ENCODE peak calls at places on chromosomes 16 and 17, in nine cellular contexts. Z is heart right ventricle, H is H9, S is fibroblast of the aortic adventitia, Y is spleen, I is GM20000, R is neural progenitor cell, G is right lobe of liver, M is MCF 10A. Q is an unnamed sample.

GRCh38 chr17:72392056-72393010 is 271.5 kb downstream of the SOX9 start:
- DNase-seq in M (peak), Z (no peak), S (peak), I (no peak), Y (no peak), R (no peak), H (no peak), G (no peak), Q (no peak)

GRCh38 chr17:64275016-64275415 is 12.0 kb upstream of the TEX2 start:
- DNase-seq in Y (no peak), R (no peak), S (no peak), I (no peak), H (no peak), M (no peak), Z (no peak), G (no peak), Q (no peak)

GRCh38 chr16:83915491-83915890 is 16.6 kb downstream of the MLYCD start:
- DNase-seq in H (no peak), S (no peak), Z (no peak), Y (no peak), G (no peak), M (no peak), I (no peak), R (no peak), Q (no peak)

GRCh38 chr17:40447148-40447644 is 3.9 kb downstream of the IGFBP4 start:
- DNase-seq in M (no peak), G (peak), S (peak), I (no peak), R (no peak), Z (peak), H (no peak), Y (no peak), Q (no peak)

GRCh38 chr16:9053006-9053601 is 38.3 kb upstream of the HAPSTR1 start:
- DNase-seq in H (peak), Z (peak), M (peak), G (peak), I (peak), Y (no peak), R (peak), S (peak), Q (no peak)

GRCh38 chr17:40582328-40582901 is 17.1 kb upstream of the CCR7 start:
- DNase-seq in G (no peak), S (no peak), H (no peak), I (peak), Y (peak), M (peak), Z (peak), R (no peak), Q (no peak)

GRCh38 chr17:17403899-17404576 is 72.8 kb upstream of the MED9 start:
- DNase-seq in R (no peak), M (no peak), Z (no peak), H (no peak), S (no peak), G (no peak), I (no peak), Y (peak), Q (no peak)

GRCh38 chr17:588519-588918 is 126.1 kb downstream of the VPS53 start:
- DNase-seq in S (peak), H (no peak), Y (no peak), G (no peak), Z (no peak), R (no peak), M (no peak), I (no peak), Q (no peak)

GRCh38 chr16:81779540-81780320 is 639 bp downstream of the PLCG2 start:
- DNase-seq in R (peak), Z (peak), Y (peak), G (peak), M (peak), H (no peak), I (no peak), S (no peak), Q (no peak)

GRCh38 chr17:7097940-7098339 is 16.7 kb downstream of the ASGR2 start:
- DNase-seq in Z (no peak), G (no peak), R (no peak), I (no peak), Y (no peak), S (peak), M (no peak), H (no peak), Q (no peak)

GRCh38 chr17:71494456-71494855 is 626.4 kb upstream of the SOX9 start:
- DNase-seq in Y (no peak), M (no peak), R (no peak), I (no peak), S (no peak), G (no peak), H (no peak), Z (no peak), Q (no peak)

GRCh38 chr16:55588799-55589198 is 22.3 kb downstream of the CAPNS2 start:
- DNase-seq in H (no peak), Z (no peak), S (no peak), Y (no peak), R (no peak), G (no peak), M (peak), I (no peak), Q (no peak)

GRCh38 chr16:74625500-74626350 is 18.8 kb upstream of the GLG1 start:
- DNase-seq in S (no peak), M (no peak), Y (no peak), H (no peak), I (no peak), Z (no peak), G (no peak), R (no peak), Q (no peak)

GRCh38 chr17:7294614-7295153 is at the start of gene YBX2:
- DNase-seq in H (peak), S (no peak), Y (peak), I (peak), R (peak), G (peak), M (peak), Z (peak), Q (no peak)

GRCh38 chr17:70047619-70048018 is 27.4 kb upstream of the KCNJ16 start:
- DNase-seq in G (no peak), Z (no peak), M (peak), Y (no peak), H (no peak), R (no peak), S (peak), I (no peak), Q (no peak)

GRCh38 chr16:55660776-55661175 is 5.0 kb downstream of the SLC6A2 start:
- DNase-seq in H (no peak), Y (no peak), S (no peak), I (no peak), Z (no peak), M (no peak), G (no peak), R (peak), Q (no peak)

GRCh38 chr16:15552507-15552906 is 90.4 kb downstream of the MARF1 start:
- DNase-seq in I (no peak), Y (no peak), H (no peak), R (no peak), M (no peak), Z (no peak), G (no peak), S (no peak), Q (no peak)

GRCh38 chr16:57735755-57736418 is at the start of gene KATNB1:
- DNase-seq in Z (no peak), S (no peak), M (peak), R (no peak), Y (no peak), G (no peak), H (no peak), I (no peak), Q (peak)

GRCh38 chr17:72510454-72511016 is 389.7 kb downstream of the SOX9 start:
- DNase-seq in I (no peak), Z (no peak), M (peak), Y (no peak), H (no peak), R (no peak), G (no peak), S (no peak), Q (no peak)

GRCh38 chr16:3503513-3503912 is 2.7 kb downstream of the CLUAP1 start:
- DNase-seq in R (no peak), G (no peak), H (no peak), I (peak), Y (peak), S (no peak), M (no peak), Z (no peak), Q (peak)

GRCh38 chr16:88282221-88283041 is 100.3 kb upstream of the ZNF469 start:
- DNase-seq in R (no peak), S (peak), I (no peak), Y (no peak), M (peak), H (no peak), Z (no peak), G (peak), Q (peak)

GRCh38 chr17:16281351-16281750 is 64.3 kb downstream of the PIGL start:
- DNase-seq in S (peak), G (no peak), R (no peak), H (no peak), M (no peak), I (no peak), Y (no peak), Z (no peak), Q (no peak)

GRCh38 chr17:66637491-66637890 is 197.4 kb upstream of the CACNG5 start:
- DNase-seq in H (no peak), S (no peak), G (no peak), I (no peak), Z (no peak), M (peak), R (no peak), Y (no peak), Q (no peak)

GRCh38 chr17:62109378-62109902 is 44.4 kb upstream of the MED13 start:
- DNase-seq in M (peak), R (peak), I (peak), Y (peak), Z (peak), G (peak), S (peak), H (peak), Q (no peak)

GRCh38 chr17:75673487-75673886 is 6.3 kb downstream of the SAP30BP start:
- DNase-seq in H (no peak), Y (no peak), M (no peak), G (no peak), R (no peak), Z (no peak), S (no peak), I (no peak), Q (no peak)

GRCh38 chr16:15777533-15778203 is 79.2 kb downstream of the MYH11 start:
- DNase-seq in I (peak), Z (no peak), Y (peak), S (peak), R (peak), M (peak), G (no peak), H (peak), Q (no peak)

GRCh38 chr16:74627506-74628220 is 20.7 kb upstream of the GLG1 start:
- DNase-seq in H (no peak), R (no peak), M (no peak), Y (no peak), S (no peak), G (peak), I (no peak), Z (peak), Q (no peak)

GRCh38 chr17:35245196-35245486 is 2.3 kb downstream of the SLFN5 start:
- DNase-seq in R (no peak), I (no peak), Z (no peak), Y (no peak), M (peak), S (peak), H (no peak), G (no peak), Q (no peak)

GRCh38 chr17:18974407-18975149 is 22.6 kb downstream of the SLC5A10 start:
- DNase-seq in H (no peak), R (no peak), Z (no peak), M (no peak), S (no peak), Y (no peak), I (no peak), G (no peak), Q (no peak)

GRCh38 chr16:81838794-81839193 is 59.7 kb downstream of the PLCG2 start:
- DNase-seq in H (no peak), I (peak), Y (no peak), R (no peak), G (no peak), M (peak), Z (no peak), S (no peak), Q (no peak)

GRCh38 chr16:73746554-73746953 is 550.1 kb upstream of the PSMD7 start:
- DNase-seq in Z (no peak), M (no peak), Y (no peak), G (no peak), H (no peak), S (no peak), R (no peak), I (no peak), Q (no peak)

GRCh38 chr17:36510636-36511035 is 24.0 kb downstream of the MYO19 start:
- DNase-seq in I (no peak), G (no peak), R (no peak), Z (no peak), H (no peak), M (no peak), S (no peak), Y (no peak), Q (no peak)

GRCh38 chr17:36511216-36511615 is 23.5 kb downstream of the MYO19 start:
- DNase-seq in R (no peak), Y (no peak), S (no peak), I (no peak), M (no peak), H (no peak), Z (no peak), G (no peak), Q (no peak)

GRCh38 chr17:36514856-36515255 is 19.8 kb downstream of the MYO19 start:
- DNase-seq in R (no peak), H (no peak), S (no peak), G (no peak), I (no peak), M (no peak), Z (no peak), Y (no peak), Q (no peak)

GRCh38 chr17:36512641-36513040 is 22.0 kb downstream of the MYO19 start:
- DNase-seq in S (no peak), Y (no peak), G (no peak), Z (no peak), H (no peak), M (no peak), R (no peak), I (no peak), Q (no peak)

GRCh38 chr17:36515837-36516236 is 18.8 kb downstream of the MYO19 start:
- DNase-seq in I (no peak), H (no peak), R (no peak), Y (no peak), S (no peak), M (no peak), G (no peak), Z (no peak), Q (no peak)
- TF ChIP-seq CTCF in I (no peak), H (no peak), R (no peak), Y (no peak), S (no peak), M (no peak), G (no peak), Z (no peak), Q (no peak)

GRCh38 chr17:3826191-3826590 is 19.9 kb downstream of the NCBP3 start:
- DNase-seq in G (no peak), H (no peak), Z (no peak), S (no peak), M (no peak), Y (no peak), I (no peak), R (no peak), Q (no peak)

GRCh38 chr17:3828852-3829232 is 17.2 kb downstream of the NCBP3 start:
- DNase-seq in Z (no peak), H (no peak), R (no peak), G (no peak), Y (no peak), S (no peak), M (no peak), I (no peak), Q (no peak)

GRCh38 chr17:3828151-3828851 is 17.7 kb downstream of the NCBP3 start:
- DNase-seq in G (no peak), M (no peak), Z (no peak), Y (no peak), H (no peak), I (no peak), R (no peak), S (peak), Q (no peak)

DNA sequence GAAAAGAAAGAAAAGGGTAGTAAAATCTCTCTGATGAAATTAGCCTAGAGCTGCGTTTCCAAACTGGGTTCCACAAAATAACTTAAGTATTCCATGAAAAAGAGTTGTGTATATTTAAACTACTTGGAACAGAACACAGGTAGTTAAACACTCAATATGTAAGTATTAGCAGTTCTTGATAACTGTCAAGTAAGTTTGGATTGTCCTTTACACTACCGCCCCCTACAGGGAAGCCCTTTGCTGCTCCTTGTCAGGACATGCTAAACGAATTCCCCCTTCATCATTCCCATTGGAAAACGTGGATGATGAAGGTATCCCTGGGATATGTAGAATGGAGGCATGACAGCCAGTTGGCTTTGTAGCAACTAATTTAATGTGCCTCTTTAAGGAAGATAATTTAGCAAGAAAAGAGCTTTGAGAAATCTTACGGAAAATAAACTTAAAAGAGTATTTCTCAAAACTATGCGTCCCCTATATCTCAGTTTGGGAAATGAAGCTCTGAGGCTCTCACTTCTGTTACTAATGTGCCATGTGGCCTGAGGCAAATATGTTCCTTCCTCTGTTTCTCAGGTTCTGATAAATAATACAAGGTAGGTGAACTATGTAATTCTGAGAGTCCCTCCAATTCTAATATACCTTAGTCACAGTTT is 18.8 kb downstream of the NCBP3 start:
- DNase-seq in H (peak), S (peak), Y (no peak), R (peak), M (peak), G (no peak), Z (peak), I (peak), Q (no peak)
- TF ChIP-seq CTCF in H (peak), S (peak), Y (peak), R (peak), M (peak), G (peak), Z (peak), I (peak), Q (peak)

DNA sequence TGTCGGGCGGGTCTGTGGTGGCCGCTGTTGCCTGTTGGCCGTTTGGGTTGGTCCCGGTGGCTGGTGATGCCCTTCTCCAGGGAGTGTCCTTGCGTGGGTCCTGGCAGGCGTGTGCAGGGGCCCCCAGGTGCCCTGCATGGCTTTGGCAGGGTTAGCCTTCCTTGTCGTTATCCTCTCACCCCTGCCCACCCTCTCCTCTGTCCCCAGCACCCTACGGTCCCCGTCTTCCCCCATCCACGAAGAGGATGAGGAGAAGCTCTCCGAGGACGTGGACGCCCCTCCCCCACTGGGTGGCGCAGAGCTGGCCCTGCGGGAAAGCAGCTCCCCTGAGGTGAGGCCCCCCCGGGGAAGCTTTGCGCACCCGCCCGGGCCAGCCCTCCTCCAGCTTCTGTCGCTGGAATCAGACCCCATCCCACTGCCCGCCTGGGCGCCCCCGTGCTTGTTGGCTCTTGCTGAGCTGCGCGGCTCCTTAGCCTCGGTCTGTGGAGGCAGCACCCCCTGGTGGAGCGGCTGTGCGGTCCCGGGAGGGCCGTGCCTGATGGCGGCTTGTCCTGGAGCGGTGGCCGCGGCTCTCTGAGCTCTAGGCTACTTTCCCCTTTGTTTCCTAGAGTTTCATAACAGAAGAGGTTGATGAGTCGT is 10.6 kb upstream of the NUDT16L1 start:
- DNase-seq in M (peak), G (peak), S (no peak), R (peak), I (no peak), Z (no peak), H (peak), Y (peak), Q (no peak)
- TF ChIP-seq CTCF in M (peak), G (peak), S (peak), R (peak), I (no peak), Z (peak), H (peak), Y (peak), Q (peak)

GRCh38 chr16:24270721-24271120 is 14.6 kb downstream of the CACNG3 start:
- DNase-seq in R (no peak), S (no peak), Y (no peak), Z (no peak), G (no peak), I (no peak), H (no peak), M (no peak), Q (no peak)
- TF ChIP-seq CTCF in R (no peak), S (no peak), Y (no peak), Z (no peak), G (no peak), I (no peak), H (no peak), M (no peak), Q (no peak)

GRCh38 chr16:50207652-50208051 is 54.5 kb downstream of the TENT4B start:
- DNase-seq in H (no peak), M (peak), Y (no peak), Z (peak), I (no peak), G (no peak), R (no peak), S (peak), Q (no peak)

GRCh38 chr16:50208460-50208931 is 55.4 kb downstream of the TENT4B start:
- DNase-seq in Y (no peak), H (no peak), M (peak), I (no peak), G (no peak), R (no peak), S (no peak), Z (no peak), Q (no peak)

GRCh38 chr16:50213939-50214519 is 52.3 kb upstream of the ADCY7 start:
- DNase-seq in I (peak), G (no peak), Y (no peak), Z (no peak), H (no peak), R (peak), S (peak), M (peak), Q (no peak)

GRCh38 chr16:50209548-50210265 is 56.6 kb downstream of the TENT4B start:
- DNase-seq in I (no peak), Z (no peak), R (peak), M (no peak), H (peak), S (no peak), G (no peak), Y (no peak), Q (no peak)

GRCh38 chr16:50210266-50211038 is 55.9 kb upstream of the ADCY7 start:
- DNase-seq in R (peak), M (peak), Y (peak), H (peak), I (peak), Z (peak), S (peak), G (peak), Q (no peak)
- TF ChIP-seq CTCF in R (peak), M (peak), Y (peak), H (peak), I (peak), Z (peak), S (peak), G (peak), Q (peak)

GRCh38 chr17:81927653-81928496 is at the start of gene MAFG:
- DNase-seq in M (peak), R (peak), I (peak), G (peak), Y (peak), S (peak), H (peak), Z (peak), Q (no peak)
- TF ChIP-seq CTCF in M (peak), R (peak), I (peak), G (peak), Y (peak), S (peak), H (peak), Z (peak), Q (peak)

GRCh38 chr16:67284699-67285646 is 5.6 kb downstream of the PLEKHG4 start:
- DNase-seq in Z (peak), S (no peak), M (peak), H (peak), R (peak), I (no peak), G (peak), Y (no peak), Q (no peak)
- TF ChIP-seq CTCF in Z (peak), S (peak), M (peak), H (peak), R (peak), I (no peak), G (peak), Y (peak), Q (peak)

DNA sequence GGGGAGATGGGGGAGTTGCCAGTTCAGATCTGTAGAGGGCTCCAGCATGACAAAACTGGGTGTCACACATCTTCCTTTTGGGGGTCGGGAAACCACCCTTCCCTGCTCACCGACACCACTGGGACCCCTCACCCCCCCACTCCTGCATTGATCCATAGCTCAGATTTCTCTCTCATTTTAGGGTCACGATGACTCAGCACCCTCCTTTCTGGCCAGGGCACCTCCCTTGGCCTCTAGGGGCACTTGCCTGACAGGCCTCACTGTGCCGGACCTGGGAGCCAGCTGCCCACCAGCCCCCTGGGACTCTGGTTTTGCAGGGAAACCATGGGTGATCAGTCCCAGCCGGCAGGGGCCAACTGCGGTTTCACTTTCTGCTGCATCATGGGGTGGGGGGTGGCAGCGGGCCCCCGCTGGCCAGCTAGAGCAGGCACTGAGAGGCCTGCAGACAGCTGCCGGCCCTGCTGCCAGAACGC is 239.4 kb downstream of the MRTFB start:
- DNase-seq in Z (no peak), Y (peak), S (no peak), R (peak), H (peak), I (peak), M (no peak), G (no peak), Q (no peak)
- TF ChIP-seq CTCF in Z (no peak), Y (no peak), S (peak), R (peak), H (peak), I (peak), M (no peak), G (no peak), Q (peak)